ENCODE peak calls at places on chromosomes 7 and 10, in five cellular contexts. One of them, this sample, is unnamed. For H3K4me1, the result is how much of the 10 kb centered on the place peaks cover.

GRCh38 chr7:100087055-100087750 is 1.6 kb upstream of the COPS6 start:
- DNase-seq in lower lobe of right lung: no peak
- DNase-seq in IMR-90: peak
- DNase-seq in HCT116: no peak
- DNase-seq in neural progenitor cell: no peak
- DNase-seq in this sample: peak

GRCh38 chr7:36788814-36789470 is 64.6 kb upstream of the AOAH start:
- DNase-seq in neural progenitor cell: no peak
- DNase-seq in lower lobe of right lung: no peak
- DNase-seq in IMR-90: no peak
- DNase-seq in HCT116: no peak
- DNase-seq in this sample: no peak

GRCh38 chr10:76647276-76647675 is 990.3 kb downstream of the KCNMA1 start:
- DNase-seq in IMR-90: no peak
- DNase-seq in neural progenitor cell: no peak
- DNase-seq in lower lobe of right lung: no peak
- DNase-seq in HCT116: no peak
- DNase-seq in this sample: no peak

GRCh38 chr10:97823734-97824133 is 25.9 kb upstream of the GOLGA7B start:
- DNase-seq in HCT116: no peak
- DNase-seq in IMR-90: no peak
- DNase-seq in neural progenitor cell: no peak
- DNase-seq in lower lobe of right lung: no peak
- DNase-seq in this sample: no peak

GRCh38 chr7:131829911-131830310 is 273.5 kb upstream of the PODXL start:
- DNase-seq in IMR-90: no peak
- DNase-seq in HCT116: no peak
- DNase-seq in neural progenitor cell: peak
- DNase-seq in lower lobe of right lung: no peak
- DNase-seq in this sample: no peak

GRCh38 chr10:63573068-63573697 is 52.0 kb downstream of the REEP3 start:
- DNase-seq in lower lobe of right lung: no peak
- DNase-seq in HCT116: no peak
- DNase-seq in IMR-90: peak
- DNase-seq in neural progenitor cell: no peak
- DNase-seq in this sample: no peak

GRCh38 chr7:91324663-91325062 is 60.4 kb downstream of the FZD1 start:
- DNase-seq in lower lobe of right lung: no peak
- DNase-seq in IMR-90: no peak
- DNase-seq in HCT116: no peak
- DNase-seq in neural progenitor cell: no peak
- DNase-seq in this sample: no peak

GRCh38 chr10:123621910-123622309 is 44.2 kb upstream of the GPR26 start:
- DNase-seq in neural progenitor cell: no peak
- DNase-seq in lower lobe of right lung: no peak
- DNase-seq in HCT116: no peak
- DNase-seq in IMR-90: no peak
- DNase-seq in this sample: peak

GRCh38 chr10:119466655-119467054 is 75.9 kb downstream of the RGS10 start:
- DNase-seq in neural progenitor cell: no peak
- DNase-seq in lower lobe of right lung: no peak
- DNase-seq in HCT116: no peak
- DNase-seq in IMR-90: no peak
- DNase-seq in this sample: peak

GRCh38 chr10:63668081-63668480 is 146.9 kb downstream of the REEP3 start:
- DNase-seq in neural progenitor cell: no peak
- DNase-seq in lower lobe of right lung: no peak
- DNase-seq in IMR-90: no peak
- DNase-seq in HCT116: no peak
- DNase-seq in this sample: no peak

GRCh38 chr7:74407958-74408357 is 45.7 kb upstream of the GTF2IRD1 start:
- DNase-seq in IMR-90: no peak
- DNase-seq in HCT116: no peak
- DNase-seq in lower lobe of right lung: no peak
- DNase-seq in neural progenitor cell: no peak
- DNase-seq in this sample: no peak

GRCh38 chr7:9149499-9150082 is 716.2 kb downstream of the NXPH1 start:
- DNase-seq in IMR-90: no peak
- DNase-seq in HCT116: no peak
- DNase-seq in lower lobe of right lung: no peak
- DNase-seq in neural progenitor cell: no peak
- DNase-seq in this sample: peak

GRCh38 chr7:91266931-91267557 is 2.8 kb downstream of the FZD1 start:
- DNase-seq in IMR-90: no peak
- DNase-seq in HCT116: no peak
- DNase-seq in neural progenitor cell: peak
- DNase-seq in lower lobe of right lung: peak
- DNase-seq in this sample: no peak

GRCh38 chr7:98930921-98931320 is 52.6 kb downstream of the TRRAP start:
- DNase-seq in HCT116: no peak
- DNase-seq in IMR-90: peak
- DNase-seq in lower lobe of right lung: no peak
- DNase-seq in neural progenitor cell: no peak
- DNase-seq in this sample: peak

GRCh38 chr7:89655946-89656345 is 498.3 kb upstream of the STEAP1 start:
- DNase-seq in HCT116: no peak
- DNase-seq in lower lobe of right lung: no peak
- DNase-seq in neural progenitor cell: no peak
- DNase-seq in IMR-90: no peak
- DNase-seq in this sample: no peak

GRCh38 chr7:80589561-80590083 is 48.8 kb upstream of the CD36 start:
- DNase-seq in HCT116: no peak
- DNase-seq in neural progenitor cell: no peak
- DNase-seq in lower lobe of right lung: no peak
- DNase-seq in IMR-90: no peak
- DNase-seq in this sample: no peak

GRCh38 chr10:13989616-13990015 is 341.1 kb downstream of the FRMD4A start:
- DNase-seq in HCT116: no peak
- DNase-seq in lower lobe of right lung: no peak
- DNase-seq in neural progenitor cell: no peak
- DNase-seq in IMR-90: no peak
- DNase-seq in this sample: no peak

GRCh38 chr10:72097448-72098300 is 9.3 kb upstream of the SPOCK2 start:
- DNase-seq in IMR-90: peak
- DNase-seq in lower lobe of right lung: no peak
- DNase-seq in HCT116: peak
- DNase-seq in neural progenitor cell: no peak
- DNase-seq in this sample: peak

GRCh38 chr10:1208376-1209311 is 152.5 kb downstream of the WDR37 start:
- DNase-seq in lower lobe of right lung: no peak
- DNase-seq in HCT116: no peak
- DNase-seq in IMR-90: no peak
- DNase-seq in neural progenitor cell: no peak
- DNase-seq in this sample: no peak

GRCh38 chr7:50650057-50650664 is 85.0 kb upstream of the DDC start:
- DNase-seq in neural progenitor cell: no peak
- DNase-seq in IMR-90: no peak
- DNase-seq in lower lobe of right lung: no peak
- DNase-seq in HCT116: no peak
- DNase-seq in this sample: peak

GRCh38 chr10:91614254-91614624 is 18.6 kb downstream of the PPP1R3C start:
- DNase-seq in HCT116: no peak
- DNase-seq in lower lobe of right lung: no peak
- DNase-seq in neural progenitor cell: no peak
- DNase-seq in IMR-90: peak
- DNase-seq in this sample: peak

GRCh38 chr10:133131053-133131452 is 29.0 kb upstream of the KNDC1 start:
- DNase-seq in IMR-90: no peak
- DNase-seq in HCT116: no peak
- DNase-seq in lower lobe of right lung: peak
- DNase-seq in neural progenitor cell: no peak
- DNase-seq in this sample: no peak

GRCh38 chr7:15130666-15131541 is 228.4 kb upstream of the DGKB start:
- DNase-seq in lower lobe of right lung: no peak
- DNase-seq in IMR-90: peak
- DNase-seq in HCT116: no peak
- DNase-seq in neural progenitor cell: no peak
- DNase-seq in this sample: peak

GRCh38 chr10:71073451-71074175 is 138.8 kb upstream of the UNC5B start:
- DNase-seq in HCT116: no peak
- DNase-seq in IMR-90: no peak
- DNase-seq in lower lobe of right lung: no peak
- DNase-seq in neural progenitor cell: no peak
- DNase-seq in this sample: no peak

GRCh38 chr10:31071232-31071999 is 39.8 kb upstream of the ZNF438 start:
- DNase-seq in HCT116: no peak
- DNase-seq in neural progenitor cell: no peak
- DNase-seq in IMR-90: peak
- DNase-seq in lower lobe of right lung: no peak
- DNase-seq in this sample: peak

GRCh38 chr10:87952612-87953011 is 89.2 kb downstream of the PTEN start:
- DNase-seq in HCT116: no peak
- DNase-seq in IMR-90: no peak
- DNase-seq in neural progenitor cell: no peak
- DNase-seq in lower lobe of right lung: no peak
- DNase-seq in this sample: no peak

GRCh38 chr10:35752469-35753450 is 110.7 kb upstream of the FZD8 start:
- DNase-seq in HCT116: no peak
- DNase-seq in IMR-90: no peak
- DNase-seq in neural progenitor cell: no peak
- DNase-seq in lower lobe of right lung: no peak
- DNase-seq in this sample: no peak

GRCh38 chr7:46844486-46844885 is 737.4 kb downstream of the TNS3 start:
- DNase-seq in lower lobe of right lung: no peak
- DNase-seq in neural progenitor cell: no peak
- DNase-seq in HCT116: no peak
- DNase-seq in IMR-90: no peak
- DNase-seq in this sample: peak

GRCh38 chr7:141737118-141737835 is 881 bp upstream of the SSBP1 start:
- DNase-seq in HCT116: no peak
- DNase-seq in IMR-90: no peak
- DNase-seq in neural progenitor cell: no peak
- DNase-seq in lower lobe of right lung: peak
- DNase-seq in this sample: peak

GRCh38 chr10:69567920-69568319 is 5.3 kb downstream of the NEUROG3 start:
- DNase-seq in lower lobe of right lung: no peak
- DNase-seq in neural progenitor cell: peak
- DNase-seq in IMR-90: peak
- DNase-seq in HCT116: no peak
- DNase-seq in this sample: peak

GRCh38 chr7:26369519-26370385 is 78.1 kb downstream of the SNX10 start:
- DNase-seq in IMR-90: peak
- DNase-seq in lower lobe of right lung: no peak
- DNase-seq in HCT116: peak
- DNase-seq in neural progenitor cell: peak
- DNase-seq in this sample: peak

GRCh38 chr7:99825451-99825850 is 2.4 kb upstream of the CYP3A43 start:
- DNase-seq in HCT116: no peak
- DNase-seq in neural progenitor cell: no peak
- DNase-seq in IMR-90: no peak
- DNase-seq in lower lobe of right lung: no peak
- DNase-seq in this sample: no peak

GRCh38 chr7:100476903-100477870 is 1.8 kb downstream of the TSC22D4 start:
- DNase-seq in HCT116: no peak
- DNase-seq in neural progenitor cell: no peak
- DNase-seq in IMR-90: no peak
- DNase-seq in lower lobe of right lung: no peak
- DNase-seq in this sample: no peak

GRCh38 chr7:155293721-155294642 is 3.7 kb upstream of the INSIG1 start:
- DNase-seq in HCT116: no peak
- DNase-seq in IMR-90: no peak
- DNase-seq in neural progenitor cell: no peak
- DNase-seq in lower lobe of right lung: no peak
- DNase-seq in this sample: no peak
- H3K4me1 ChIP-seq in HCT116: half or more
- H3K4me1 ChIP-seq in IMR-90: under half
- H3K4me1 ChIP-seq in neural progenitor cell: under half
- H3K4me1 ChIP-seq in lower lobe of right lung: under half
- H3K4me1 ChIP-seq in this sample: under half

DNA sequence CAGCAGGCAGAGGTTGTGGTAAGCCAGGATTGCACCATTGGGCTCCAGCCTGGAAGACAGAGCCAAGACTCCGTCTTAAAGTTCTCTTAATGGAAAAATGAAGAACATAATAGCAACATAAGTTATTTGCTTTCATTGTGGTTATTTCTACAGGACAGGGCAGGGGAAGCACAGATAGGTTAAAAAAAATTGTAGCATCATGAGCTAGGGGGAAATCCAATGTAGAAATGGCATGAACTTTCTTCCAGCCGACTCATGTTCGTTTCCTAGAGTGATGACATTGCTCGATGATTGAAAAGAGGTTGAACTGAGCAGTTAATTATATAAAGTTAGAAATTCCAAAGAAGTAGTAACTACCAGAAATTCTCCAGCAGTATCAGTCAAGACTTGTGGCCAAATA is 65.0 kb downstream of the DAGLB start:
- DNase-seq in IMR-90: no peak
- DNase-seq in lower lobe of right lung: no peak
- DNase-seq in HCT116: no peak
- DNase-seq in neural progenitor cell: no peak
- DNase-seq in this sample: no peak
- H3K4me1 ChIP-seq in IMR-90: under half
- H3K4me1 ChIP-seq in lower lobe of right lung: half or more
- H3K4me1 ChIP-seq in HCT116: half or more
- H3K4me1 ChIP-seq in neural progenitor cell: under half
- H3K4me1 ChIP-seq in this sample: under half

DNA sequence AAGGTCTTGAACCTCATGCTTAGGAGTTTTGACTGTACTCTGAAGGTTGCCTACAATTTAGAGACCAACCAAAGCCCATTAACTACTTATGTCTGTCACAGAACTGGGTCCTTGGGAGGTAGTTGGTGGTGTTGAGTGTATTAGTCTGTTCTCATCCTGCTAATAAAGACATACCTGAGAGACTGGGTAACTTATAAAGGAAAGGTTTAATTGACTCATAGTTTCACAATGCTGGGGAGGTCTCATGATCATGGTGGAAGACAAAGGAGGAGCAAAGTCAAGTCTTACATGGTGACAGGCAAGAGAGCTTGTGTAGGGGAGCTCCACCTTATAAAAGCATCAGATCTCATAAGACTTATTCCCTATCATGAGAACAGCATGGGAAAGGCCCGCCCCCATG is 319.6 kb upstream of the ZMIZ1 start:
- DNase-seq in lower lobe of right lung: no peak
- DNase-seq in IMR-90: no peak
- DNase-seq in HCT116: no peak
- DNase-seq in neural progenitor cell: no peak
- DNase-seq in this sample: peak
- H3K4me1 ChIP-seq in lower lobe of right lung: under half
- H3K4me1 ChIP-seq in IMR-90: under half
- H3K4me1 ChIP-seq in HCT116: under half
- H3K4me1 ChIP-seq in neural progenitor cell: under half
- H3K4me1 ChIP-seq in this sample: under half

DNA sequence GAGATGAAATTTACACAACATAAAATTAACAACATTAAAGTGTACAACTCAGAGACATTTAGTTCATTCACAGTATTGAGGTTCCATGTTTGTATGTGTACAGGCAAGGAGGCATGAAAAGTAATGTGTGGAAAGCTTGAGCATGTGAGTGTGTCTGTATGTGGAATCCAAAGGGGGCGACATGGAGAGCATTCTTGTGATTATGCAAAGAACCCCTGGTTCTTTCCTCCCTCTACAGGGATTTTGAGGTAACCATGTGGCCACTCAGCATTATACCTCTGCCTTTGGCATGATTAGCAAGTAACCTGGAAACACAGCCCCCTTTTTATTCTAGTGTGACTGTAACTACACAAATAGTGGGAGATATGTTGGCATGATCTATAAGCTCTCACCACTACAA is 21.0 kb downstream of the OR2F1 start:
- DNase-seq in IMR-90: peak
- DNase-seq in lower lobe of right lung: no peak
- DNase-seq in HCT116: peak
- DNase-seq in neural progenitor cell: peak
- DNase-seq in this sample: no peak
- H3K4me1 ChIP-seq in IMR-90: under half
- H3K4me1 ChIP-seq in lower lobe of right lung: under half
- H3K4me1 ChIP-seq in HCT116: under half
- H3K4me1 ChIP-seq in neural progenitor cell: under half
- H3K4me1 ChIP-seq in this sample: under half